ENCODE peak calls at places on chromosome 20, in five cellular contexts. One of them, this sample, is unnamed.
A peak's percentile ranks its signal among the peaks of the same experiment; 100 is the strongest.

GRCh38 chr20:17538517-17539170 is 7.5 kb upstream of the BFSP1 start:
- DNase-seq in kidney glomerular epithelial cell: peak; percentile 19
- DNase-seq in cardiac fibroblast: no peak
- DNase-seq in NCI-H69: peak; percentile 54
- DNase-seq in HFF-Myc: no peak
- DNase-seq in this sample: peak; percentile 30

GRCh38 chr20:16930656-16931055 is 182.5 kb downstream of the OTOR start:
- DNase-seq in kidney glomerular epithelial cell: no peak
- DNase-seq in cardiac fibroblast: no peak
- DNase-seq in NCI-H69: no peak
- DNase-seq in HFF-Myc: no peak
- DNase-seq in this sample: no peak

GRCh38 chr20:371755-372542 is 8.6 kb upstream of the TRIB3 start:
- DNase-seq in kidney glomerular epithelial cell: no peak
- DNase-seq in cardiac fibroblast: peak; percentile 97
- DNase-seq in NCI-H69: no peak
- DNase-seq in HFF-Myc: peak; percentile 68
- DNase-seq in this sample: peak; percentile 48

GRCh38 chr20:6595704-6596103 is 171.8 kb upstream of the BMP2 start:
- DNase-seq in kidney glomerular epithelial cell: no peak
- DNase-seq in cardiac fibroblast: peak; percentile 85
- DNase-seq in NCI-H69: no peak
- DNase-seq in HFF-Myc: no peak
- DNase-seq in this sample: no peak

GRCh38 chr20:62776692-62777527 is 19.4 kb upstream of the MRGBP start:
- DNase-seq in kidney glomerular epithelial cell: no peak
- DNase-seq in cardiac fibroblast: no peak
- DNase-seq in NCI-H69: peak; percentile 82
- DNase-seq in HFF-Myc: peak; percentile 36
- DNase-seq in this sample: peak; percentile 34

GRCh38 chr20:14890713-14891112 is 553.3 kb upstream of the FLRT3 start:
- DNase-seq in kidney glomerular epithelial cell: no peak
- DNase-seq in cardiac fibroblast: no peak
- DNase-seq in NCI-H69: no peak
- DNase-seq in HFF-Myc: no peak
- DNase-seq in this sample: no peak

GRCh38 chr20:34437330-34437986 is 74.4 kb downstream of the ITCH start:
- DNase-seq in kidney glomerular epithelial cell: no peak
- DNase-seq in cardiac fibroblast: peak; percentile 77
- DNase-seq in NCI-H69: no peak
- DNase-seq in HFF-Myc: no peak
- DNase-seq in this sample: no peak

GRCh38 chr20:56440346-56441007 is 27.9 kb upstream of the RTF2 start:
- DNase-seq in kidney glomerular epithelial cell: no peak
- DNase-seq in cardiac fibroblast: no peak
- DNase-seq in NCI-H69: no peak
- DNase-seq in HFF-Myc: no peak
- DNase-seq in this sample: no peak

GRCh38 chr20:59580208-59580980 is 23.9 kb upstream of the PHACTR3 start:
- DNase-seq in kidney glomerular epithelial cell: no peak
- DNase-seq in cardiac fibroblast: no peak
- DNase-seq in NCI-H69: no peak
- DNase-seq in HFF-Myc: peak; percentile 21
- DNase-seq in this sample: no peak

GRCh38 chr20:1203630-1204029 is 376 bp downstream of the C20orf202 start:
- DNase-seq in kidney glomerular epithelial cell: no peak
- DNase-seq in cardiac fibroblast: no peak
- DNase-seq in NCI-H69: no peak
- DNase-seq in HFF-Myc: no peak
- DNase-seq in this sample: no peak

GRCh38 chr20:51767867-51768758 is at the start of gene ATP9A:
- DNase-seq in kidney glomerular epithelial cell: no peak
- DNase-seq in cardiac fibroblast: peak; percentile 41
- DNase-seq in NCI-H69: peak; percentile 63
- DNase-seq in HFF-Myc: no peak
- DNase-seq in this sample: no peak

GRCh38 chr20:63025534-63026331 is 19.0 kb upstream of the BHLHE23 start:
- DNase-seq in kidney glomerular epithelial cell: no peak
- DNase-seq in cardiac fibroblast: peak; percentile 54
- DNase-seq in NCI-H69: no peak
- DNase-seq in HFF-Myc: no peak
- DNase-seq in this sample: no peak

GRCh38 chr20:25623225-25623735 is 534 bp downstream of the NANP start:
- DNase-seq in kidney glomerular epithelial cell: no peak
- DNase-seq in cardiac fibroblast: peak; percentile 45
- DNase-seq in NCI-H69: peak; percentile 66
- DNase-seq in HFF-Myc: no peak
- DNase-seq in this sample: peak; percentile 5

GRCh38 chr20:41051426-41051825 is 22.8 kb downstream of the TOP1 start:
- DNase-seq in kidney glomerular epithelial cell: no peak
- DNase-seq in cardiac fibroblast: no peak
- DNase-seq in NCI-H69: no peak
- DNase-seq in HFF-Myc: no peak
- DNase-seq in this sample: no peak

GRCh38 chr20:39588148-39588757 is 626.1 kb downstream of the DHX35 start:
- DNase-seq in kidney glomerular epithelial cell: no peak
- DNase-seq in cardiac fibroblast: no peak
- DNase-seq in NCI-H69: peak; percentile 15
- DNase-seq in HFF-Myc: no peak
- DNase-seq in this sample: no peak

GRCh38 chr20:63752411-63753101 is 13.0 kb downstream of the SLC2A4RG start:
- DNase-seq in kidney glomerular epithelial cell: no peak
- DNase-seq in cardiac fibroblast: no peak
- DNase-seq in NCI-H69: no peak
- DNase-seq in HFF-Myc: no peak
- DNase-seq in this sample: no peak

GRCh38 chr20:12207875-12208274 is 290.2 kb downstream of the BTBD3 start:
- DNase-seq in kidney glomerular epithelial cell: peak; percentile 1
- DNase-seq in cardiac fibroblast: peak; percentile 67
- DNase-seq in NCI-H69: peak; percentile 78
- DNase-seq in HFF-Myc: peak; percentile 7
- DNase-seq in this sample: no peak

GRCh38 chr20:21265457-21266190 is 37.5 kb upstream of the XRN2 start:
- DNase-seq in kidney glomerular epithelial cell: no peak
- DNase-seq in cardiac fibroblast: no peak
- DNase-seq in NCI-H69: peak; percentile 99
- DNase-seq in HFF-Myc: no peak
- DNase-seq in this sample: no peak

GRCh38 chr20:24470031-24470781 is 777 bp downstream of the SYNDIG1 start:
- DNase-seq in kidney glomerular epithelial cell: no peak
- DNase-seq in cardiac fibroblast: peak; percentile 1
- DNase-seq in NCI-H69: peak; percentile 63
- DNase-seq in HFF-Myc: no peak
- DNase-seq in this sample: no peak

GRCh38 chr20:62899633-62900051 is 26.7 kb downstream of the DIDO1 start:
- DNase-seq in kidney glomerular epithelial cell: no peak
- DNase-seq in cardiac fibroblast: peak; percentile 34
- DNase-seq in NCI-H69: no peak
- DNase-seq in HFF-Myc: no peak
- DNase-seq in this sample: no peak

GRCh38 chr20:37266940-37267683 is 5.5 kb upstream of the GHRH start:
- DNase-seq in kidney glomerular epithelial cell: no peak
- DNase-seq in cardiac fibroblast: no peak
- DNase-seq in NCI-H69: no peak
- DNase-seq in HFF-Myc: no peak
- DNase-seq in this sample: no peak

GRCh38 chr20:11850901-11851300 is 66.8 kb upstream of the BTBD3 start:
- DNase-seq in kidney glomerular epithelial cell: peak; percentile 23
- DNase-seq in cardiac fibroblast: peak; percentile 17
- DNase-seq in NCI-H69: peak; percentile 54
- DNase-seq in HFF-Myc: no peak
- DNase-seq in this sample: peak; percentile 11

GRCh38 chr20:8205996-8206395 is 73.9 kb downstream of the PLCB1 start:
- DNase-seq in kidney glomerular epithelial cell: no peak
- DNase-seq in cardiac fibroblast: no peak
- DNase-seq in NCI-H69: no peak
- DNase-seq in HFF-Myc: no peak
- DNase-seq in this sample: no peak

GRCh38 chr20:4053516-4053919 is 38.2 kb upstream of the RNF24 start:
- DNase-seq in kidney glomerular epithelial cell: no peak
- DNase-seq in cardiac fibroblast: peak; percentile 48
- DNase-seq in NCI-H69: no peak
- DNase-seq in HFF-Myc: no peak
- DNase-seq in this sample: peak; percentile 70

GRCh38 chr20:48735112-48735511 is 92.7 kb downstream of the PREX1 start:
- DNase-seq in kidney glomerular epithelial cell: no peak
- DNase-seq in cardiac fibroblast: no peak
- DNase-seq in NCI-H69: no peak
- DNase-seq in HFF-Myc: no peak
- DNase-seq in this sample: no peak

GRCh38 chr20:53773792-53774371 is 180.2 kb upstream of the ZNF217 start:
- DNase-seq in kidney glomerular epithelial cell: peak; percentile 89
- DNase-seq in cardiac fibroblast: peak; percentile 93
- DNase-seq in NCI-H69: no peak
- DNase-seq in HFF-Myc: no peak
- DNase-seq in this sample: peak; percentile 100

GRCh38 chr20:64049887-64050260 is 435 bp upstream of the SOX18 start:
- DNase-seq in kidney glomerular epithelial cell: no peak
- DNase-seq in cardiac fibroblast: peak; percentile 52
- DNase-seq in NCI-H69: no peak
- DNase-seq in HFF-Myc: no peak
- DNase-seq in this sample: no peak

GRCh38 chr20:7415427-7415826 is 524.8 kb downstream of the HAO1 start:
- DNase-seq in kidney glomerular epithelial cell: no peak
- DNase-seq in cardiac fibroblast: no peak
- DNase-seq in NCI-H69: no peak
- DNase-seq in HFF-Myc: no peak
- DNase-seq in this sample: no peak

GRCh38 chr20:61666471-61666832 is 399.2 kb downstream of the TAF4 start:
- DNase-seq in kidney glomerular epithelial cell: no peak
- DNase-seq in cardiac fibroblast: no peak
- DNase-seq in NCI-H69: no peak
- DNase-seq in HFF-Myc: no peak
- DNase-seq in this sample: no peak

GRCh38 chr20:24529032-24529431 is 59.6 kb downstream of the SYNDIG1 start:
- DNase-seq in kidney glomerular epithelial cell: no peak
- DNase-seq in cardiac fibroblast: no peak
- DNase-seq in NCI-H69: no peak
- DNase-seq in HFF-Myc: no peak
- DNase-seq in this sample: no peak

GRCh38 chr20:59645316-59645715 is 41.0 kb downstream of the PHACTR3 start:
- DNase-seq in kidney glomerular epithelial cell: no peak
- DNase-seq in cardiac fibroblast: no peak
- DNase-seq in NCI-H69: no peak
- DNase-seq in HFF-Myc: no peak
- DNase-seq in this sample: no peak

GRCh38 chr20:63968928-63969760 is 586 bp downstream of the ZNF512B start:
- DNase-seq in kidney glomerular epithelial cell: no peak
- DNase-seq in cardiac fibroblast: no peak
- DNase-seq in NCI-H69: peak; percentile 61
- DNase-seq in HFF-Myc: no peak
- DNase-seq in this sample: no peak

GRCh38 chr20:50512323-50512722 is 2.1 kb downstream of the PTPN1 start:
- DNase-seq in kidney glomerular epithelial cell: no peak
- DNase-seq in cardiac fibroblast: no peak
- DNase-seq in NCI-H69: no peak
- DNase-seq in HFF-Myc: no peak
- DNase-seq in this sample: no peak

GRCh38 chr20:62850333-62850974 is 11.2 kb downstream of the TCFL5 start:
- DNase-seq in kidney glomerular epithelial cell: no peak
- DNase-seq in cardiac fibroblast: no peak
- DNase-seq in NCI-H69: no peak
- DNase-seq in HFF-Myc: no peak
- DNase-seq in this sample: no peak

GRCh38 chr20:47610247-47610944 is 108.7 kb downstream of the NCOA3 start:
- DNase-seq in kidney glomerular epithelial cell: peak; percentile 32
- DNase-seq in cardiac fibroblast: peak; percentile 83
- DNase-seq in NCI-H69: no peak
- DNase-seq in HFF-Myc: peak; percentile 69
- DNase-seq in this sample: peak; percentile 91

GRCh38 chr20:49447946-49448809 is 34.3 kb downstream of the KCNB1 start:
- DNase-seq in kidney glomerular epithelial cell: no peak
- DNase-seq in cardiac fibroblast: peak; percentile 75
- DNase-seq in NCI-H69: peak; percentile 28
- DNase-seq in HFF-Myc: no peak
- DNase-seq in this sample: no peak

GRCh38 chr20:64053841-64054661 is 4.6 kb upstream of the SOX18 start:
- DNase-seq in kidney glomerular epithelial cell: no peak
- DNase-seq in cardiac fibroblast: peak; percentile 94
- DNase-seq in NCI-H69: peak; percentile 33
- DNase-seq in HFF-Myc: no peak
- DNase-seq in this sample: peak; percentile 41

GRCh38 chr20:46640536-46641311 is 10.5 kb downstream of the SLC13A3 start:
- DNase-seq in kidney glomerular epithelial cell: no peak
- DNase-seq in cardiac fibroblast: no peak
- DNase-seq in NCI-H69: no peak
- DNase-seq in HFF-Myc: no peak
- DNase-seq in this sample: no peak

This sample was measured in RCC 7860.